ENCODE peak calls at places on chromosomes 1 and 21, in six cellular contexts. U, G, W, J, F and K are unnamed samples.

GRCh38 chr1:52002038-52002917 is 11.8 kb upstream of the RAB3B start:
- DNase-seq in U (peak), G (peak), W (peak), J (peak), F (peak), K (peak)

GRCh38 chr1:193727850-193728249 is 541.4 kb upstream of the B3GALT2 start:
- DNase-seq in U (no peak), G (no peak), W (no peak), J (no peak), F (no peak), K (no peak)

GRCh38 chr1:1119272-1119890 is 3.5 kb upstream of the C1orf159 start:
- DNase-seq in U (no peak), G (no peak), W (no peak), J (no peak), F (no peak), K (no peak)

GRCh38 chr21:41562101-41563000 is 54.4 kb upstream of the TMPRSS2 start:
- DNase-seq in U (no peak), G (no peak), W (no peak), J (peak), F (peak), K (peak)

GRCh38 chr1:93471911-93472310 is 24.0 kb downstream of the FNBP1L start:
- DNase-seq in U (peak), G (no peak), W (no peak), J (peak), F (peak), K (no peak)

GRCh38 chr1:156124557-156125483 is 10.3 kb downstream of the LMNA start:
- DNase-seq in U (peak), G (no peak), W (peak), J (peak), F (peak), K (no peak)

GRCh38 chr1:80534606-80535360 is 1266.0 kb upstream of the ADGRL2 start:
- DNase-seq in U (peak), G (no peak), W (no peak), J (no peak), F (peak), K (peak)

GRCh38 chr1:114154963-114155322 is 1.3 kb upstream of the SYT6 start:
- DNase-seq in U (no peak), G (no peak), W (no peak), J (peak), F (peak), K (no peak)

GRCh38 chr1:55214214-55214902 is 806 bp downstream of the USP24 start:
- DNase-seq in U (no peak), G (peak), W (peak), J (peak), F (no peak), K (peak)

GRCh38 chr1:40300651-40301050 is 16.4 kb downstream of the COL9A2 start:
- DNase-seq in U (no peak), G (no peak), W (no peak), J (no peak), F (no peak), K (no peak)

GRCh38 chr1:44733365-44733764 is 2.4 kb upstream of the RNU5D-1 start:
- DNase-seq in U (peak), G (no peak), W (no peak), J (peak), F (peak), K (peak)

GRCh38 chr1:9687876-9688582 is 36.5 kb downstream of the PIK3CD start:
- DNase-seq in U (no peak), G (no peak), W (peak), J (peak), F (no peak), K (peak)

GRCh38 chr1:47940779-47941178 is 56.4 kb downstream of the TRABD2B start:
- DNase-seq in U (no peak), G (no peak), W (no peak), J (no peak), F (peak), K (peak)

GRCh38 chr1:47536646-47537118 is 98.8 kb downstream of the FOXD2 start:
- DNase-seq in U (no peak), G (no peak), W (no peak), J (peak), F (no peak), K (no peak)

GRCh38 chr1:92446546-92446945 is 40.2 kb downstream of the GFI1 start:
- DNase-seq in U (peak), G (no peak), W (no peak), J (peak), F (peak), K (no peak)

GRCh38 chr1:63632110-63632509 is 38.9 kb downstream of the PGM1 start:
- DNase-seq in U (no peak), G (no peak), W (no peak), J (no peak), F (no peak), K (no peak)

GRCh38 chr1:159958721-159959380 is 4.8 kb upstream of the SLAMF9 start:
- DNase-seq in U (no peak), G (no peak), W (no peak), J (no peak), F (no peak), K (no peak)

GRCh38 chr1:222769181-222769580 is 32.2 kb downstream of the FAM177B start:
- DNase-seq in U (no peak), G (no peak), W (peak), J (no peak), F (no peak), K (no peak)

GRCh38 chr1:180631197-180631765 is 541 bp upstream of the XPR1 start:
- DNase-seq in U (no peak), G (no peak), W (no peak), J (no peak), F (no peak), K (no peak)

GRCh38 chr21:38505654-38506523 is 7.6 kb upstream of the ERG start:
- DNase-seq in U (peak), G (no peak), W (peak), J (peak), F (peak), K (peak)

GRCh38 chr1:99546432-99547416 is 99.2 kb upstream of the PALMD start:
- DNase-seq in U (no peak), G (no peak), W (no peak), J (peak), F (no peak), K (no peak)

GRCh38 chr21:46559291-46559983 is 45.4 kb downstream of the S100B start:
- DNase-seq in U (no peak), G (peak), W (no peak), J (no peak), F (no peak), K (no peak)

GRCh38 chr1:21149430-21149861 is 27.3 kb downstream of the EIF4G3 start:
- DNase-seq in U (peak), G (no peak), W (no peak), J (peak), F (peak), K (peak)

GRCh38 chr1:195831789-195832188 is 776.5 kb downstream of the KCNT2 start:
- DNase-seq in U (no peak), G (no peak), W (no peak), J (no peak), F (peak), K (no peak)

GRCh38 chr1:162292422-162292849 is 84.2 kb downstream of the SPATA46 start:
- DNase-seq in U (peak), G (no peak), W (no peak), J (peak), F (no peak), K (no peak)

GRCh38 chr1:30294508-30294907 is 428.9 kb downstream of the MATN1 start:
- DNase-seq in U (no peak), G (no peak), W (no peak), J (no peak), F (no peak), K (no peak)

GRCh38 chr1:45012639-45013278 is 705 bp downstream of the UROD start:
- DNase-seq in U (peak), G (no peak), W (peak), J (peak), F (peak), K (peak)

GRCh38 chr1:50742523-50742922 is 217.5 kb downstream of the FAF1 start:
- DNase-seq in U (no peak), G (no peak), W (no peak), J (peak), F (no peak), K (peak)